ENCODE peak calls at places on chromosomes 1 and 21, in seven cellular contexts. C is fibroblast of mammary gland, E is psoas muscle, A is fibroblast of villous mesenchyme, O is cardiac muscle cell, Z is fibroblast of lung, T is cardiac fibroblast. F is an unnamed sample.

GRCh38 chr21:39149882-39150281 is 33.4 kb downstream of the PSMG1 start:
- DNase-seq in C (no peak), E (no peak), T (no peak), O (no peak), A (no peak), Z (no peak), F (no peak)

GRCh38 chr1:72419229-72419628 is 136.9 kb upstream of the NEGR1 start:
- DNase-seq in T (no peak), A (no peak), O (no peak), E (no peak), Z (no peak), C (no peak), F (no peak)

GRCh38 chr1:97758589-97759057 is 162.2 kb downstream of the DPYD start:
- DNase-seq in T (no peak), A (no peak), C (no peak), E (no peak), Z (peak), O (no peak), F (no peak)

GRCh38 chr1:117181630-117182041 is 29.1 kb downstream of the VTCN1 start:
- DNase-seq in O (no peak), T (no peak), Z (no peak), A (no peak), C (no peak), E (no peak), F (no peak)

GRCh38 chr1:119865607-119866006 is 30.7 kb downstream of the ADAM30 start:
- DNase-seq in Z (peak), O (no peak), T (peak), C (peak), E (no peak), A (peak), F (no peak)

GRCh38 chr1:246213947-246214346 is 293.1 kb downstream of the SMYD3 start:
- DNase-seq in Z (no peak), C (no peak), A (no peak), E (no peak), T (no peak), O (no peak), F (no peak)

GRCh38 chr1:225498539-225499135 is 70.8 kb upstream of the LBR start:
- DNase-seq in Z (peak), E (no peak), O (no peak), A (peak), C (peak), T (peak), F (no peak)

GRCh38 chr1:53385276-53385932 is 57.5 kb upstream of the LRP8 start:
- DNase-seq in C (no peak), E (peak), T (no peak), O (no peak), Z (no peak), A (no peak), F (no peak)

GRCh38 chr1:30323841-30324240 is 399.5 kb downstream of the MATN1 start:
- DNase-seq in E (no peak), T (no peak), A (no peak), Z (no peak), O (no peak), C (no peak), F (no peak)

GRCh38 chr1:33256335-33256700 is at the start of gene ZNF362:
- DNase-seq in Z (peak), A (peak), T (peak), O (peak), E (peak), C (peak), F (peak)

GRCh38 chr1:2555634-2556276 is 416 bp upstream of the TNFRSF14 start:
- DNase-seq in O (no peak), T (peak), E (peak), Z (peak), A (peak), C (peak), F (no peak)

GRCh38 chr1:168734271-168734670 is 5.3 kb upstream of the DPT start:
- DNase-seq in Z (no peak), A (no peak), C (peak), O (no peak), E (no peak), T (no peak), F (no peak)

DNA sequence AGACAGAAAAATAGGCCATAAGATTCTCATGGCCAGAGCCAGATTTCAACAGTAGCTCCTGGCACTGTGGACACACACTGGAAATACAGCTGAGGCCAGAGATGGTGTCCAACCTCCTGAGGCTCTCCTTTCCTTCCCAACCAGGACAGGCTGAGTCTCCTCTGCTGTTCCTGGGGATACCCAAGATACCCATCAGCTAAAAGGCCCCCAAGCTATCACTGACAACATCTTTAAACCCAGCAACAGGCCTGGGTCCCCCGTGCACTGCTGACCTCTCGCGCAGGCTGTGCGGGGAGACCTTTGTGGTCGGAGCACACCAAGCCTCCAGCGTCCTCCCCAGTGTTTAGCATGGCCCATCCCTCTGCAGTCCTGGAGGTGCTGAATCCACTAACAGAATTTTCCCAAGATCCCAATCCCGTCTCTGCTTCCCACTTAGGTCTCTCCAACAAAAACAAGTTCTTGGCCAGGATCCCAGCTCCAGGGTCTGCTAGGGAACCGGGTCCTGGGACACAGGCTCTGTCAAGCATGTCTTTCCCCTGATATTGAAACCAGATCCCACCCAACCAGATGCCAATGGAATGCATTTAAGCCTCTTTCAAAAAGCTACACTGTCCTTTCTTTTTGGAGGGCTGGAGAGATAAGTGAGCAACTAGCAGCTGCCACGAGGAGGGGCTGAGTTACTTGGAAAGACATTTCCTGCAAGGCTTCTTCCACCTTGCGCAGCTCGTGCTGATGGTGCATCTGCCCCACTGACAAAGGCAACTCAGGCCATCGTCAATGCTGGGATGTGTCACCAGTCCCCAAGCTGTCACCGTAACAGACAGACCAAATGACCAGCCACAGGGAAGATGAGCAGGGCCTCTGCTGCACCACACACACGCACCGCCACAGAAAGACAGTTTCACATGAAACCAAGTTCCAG is 73.2 kb downstream of the BCAR3 start:
- DNase-seq in T (no peak), Z (peak), O (no peak), E (no peak), C (peak), A (peak), F (no peak)
- H3K4me3 ChIP-seq in T (no peak), Z (no peak), O (no peak), E (no peak), C (no peak), A (no peak), F (no peak)

GRCh38 chr1:230798187-230798484 is 50.9 kb downstream of the CAPN9 start:
- DNase-seq in E (no peak), Z (no peak), T (no peak), C (no peak), O (no peak), A (no peak), F (no peak)
- TF ChIP-seq CTCF in E (no peak), Z (no peak), T (no peak), C (no peak), O (no peak), A (no peak), F (no peak)

DNA sequence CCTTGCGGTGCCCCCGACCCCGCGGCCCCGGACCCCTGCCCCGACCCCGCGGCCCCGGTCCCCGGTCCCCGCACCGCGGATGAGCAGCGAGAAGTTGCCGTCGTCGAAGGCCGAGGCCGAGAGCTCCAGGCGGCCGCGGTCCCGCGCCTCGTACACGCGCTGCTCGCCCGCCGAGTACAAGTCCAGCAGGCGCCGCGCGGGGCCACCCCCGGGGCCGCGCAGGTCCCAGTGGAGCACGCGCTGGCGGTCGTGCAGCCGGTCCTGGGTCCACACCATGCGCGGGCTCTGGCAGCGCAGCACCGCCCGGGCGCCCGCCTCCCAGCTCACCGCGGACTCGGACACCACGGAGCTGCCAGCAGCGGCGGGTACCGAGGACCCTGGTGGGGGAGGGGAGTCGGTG is 3.0 kb downstream of the MXRA8 start:
- DNase-seq in O (peak), C (peak), E (peak), A (peak), Z (peak), T (no peak), F (no peak)
- H3K4me3 ChIP-seq in O (peak), C (no peak), E (peak), A (no peak), Z (no peak), T (no peak), F (peak)

GRCh38 chr1:214551052-214551435 is 358 bp downstream of the PTPN14 start:
- DNase-seq in A (no peak), Z (no peak), O (peak), E (peak), T (peak), C (no peak), F (no peak)

GRCh38 chr1:214553142-214553710 is 1.8 kb upstream of the PTPN14 start:
- DNase-seq in C (no peak), Z (no peak), E (no peak), A (no peak), T (no peak), O (no peak), F (no peak)

GRCh38 chr1:214550339-214551051 is 907 bp downstream of the PTPN14 start:
- DNase-seq in A (peak), Z (no peak), C (no peak), T (peak), O (no peak), E (no peak), F (no peak)

GRCh38 chr1:214552174-214552608 is 789 bp upstream of the PTPN14 start:
- DNase-seq in C (peak), O (peak), T (peak), E (peak), A (peak), Z (peak), F (peak)

DNA sequence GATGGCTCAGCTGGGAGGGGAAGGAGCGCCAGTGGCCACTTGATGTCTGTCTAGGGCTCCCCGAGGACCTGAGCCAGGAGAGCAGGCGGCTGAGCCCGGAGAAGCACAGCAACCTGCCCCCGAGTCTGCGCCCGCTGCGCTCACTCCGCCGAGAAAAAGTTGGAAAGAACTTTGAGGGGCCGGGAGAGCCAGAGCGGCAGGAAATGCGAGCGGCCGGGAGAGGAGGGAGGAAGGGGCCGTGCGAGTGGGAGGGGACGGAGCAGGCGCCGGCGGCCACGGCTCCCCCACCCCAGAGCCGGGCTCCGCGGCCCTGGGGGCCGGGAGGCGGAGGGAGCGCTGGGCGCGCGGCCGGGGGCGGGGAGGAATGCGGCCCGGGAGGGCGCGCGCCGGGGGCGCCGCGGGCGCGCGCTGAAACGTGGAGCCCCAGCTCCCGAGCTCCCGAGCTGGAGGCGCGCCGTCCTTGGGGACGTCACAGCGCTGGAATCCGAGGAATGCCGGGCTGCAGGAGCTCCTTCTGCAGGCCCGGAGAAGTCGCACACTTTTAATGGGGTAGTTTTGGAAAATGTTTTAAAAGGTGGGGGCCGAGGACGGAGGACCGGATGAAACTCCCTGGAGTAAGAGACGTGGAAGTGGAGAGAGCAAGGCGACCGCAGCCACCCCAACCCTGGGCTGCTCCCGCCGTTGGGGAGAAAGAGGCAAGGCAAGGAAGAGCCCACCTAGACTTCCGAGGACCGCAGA is at the start of gene PTPN14:
- DNase-seq in T (peak), Z (peak), C (peak), E (peak), A (peak), O (peak), F (peak)
- TF ChIP-seq CTCF in T (peak), Z (peak), C (peak), E (peak), A (peak), O (peak), F (peak)

GRCh38 chr1:9238550-9238949 is 4.0 kb downstream of the H6PD start:
- DNase-seq in Z (peak), O (no peak), T (no peak), E (no peak), A (peak), C (peak), F (peak)
- H3K4me3 ChIP-seq in Z (no peak), O (no peak), T (no peak), E (peak), A (no peak), C (no peak), F (no peak)

DNA sequence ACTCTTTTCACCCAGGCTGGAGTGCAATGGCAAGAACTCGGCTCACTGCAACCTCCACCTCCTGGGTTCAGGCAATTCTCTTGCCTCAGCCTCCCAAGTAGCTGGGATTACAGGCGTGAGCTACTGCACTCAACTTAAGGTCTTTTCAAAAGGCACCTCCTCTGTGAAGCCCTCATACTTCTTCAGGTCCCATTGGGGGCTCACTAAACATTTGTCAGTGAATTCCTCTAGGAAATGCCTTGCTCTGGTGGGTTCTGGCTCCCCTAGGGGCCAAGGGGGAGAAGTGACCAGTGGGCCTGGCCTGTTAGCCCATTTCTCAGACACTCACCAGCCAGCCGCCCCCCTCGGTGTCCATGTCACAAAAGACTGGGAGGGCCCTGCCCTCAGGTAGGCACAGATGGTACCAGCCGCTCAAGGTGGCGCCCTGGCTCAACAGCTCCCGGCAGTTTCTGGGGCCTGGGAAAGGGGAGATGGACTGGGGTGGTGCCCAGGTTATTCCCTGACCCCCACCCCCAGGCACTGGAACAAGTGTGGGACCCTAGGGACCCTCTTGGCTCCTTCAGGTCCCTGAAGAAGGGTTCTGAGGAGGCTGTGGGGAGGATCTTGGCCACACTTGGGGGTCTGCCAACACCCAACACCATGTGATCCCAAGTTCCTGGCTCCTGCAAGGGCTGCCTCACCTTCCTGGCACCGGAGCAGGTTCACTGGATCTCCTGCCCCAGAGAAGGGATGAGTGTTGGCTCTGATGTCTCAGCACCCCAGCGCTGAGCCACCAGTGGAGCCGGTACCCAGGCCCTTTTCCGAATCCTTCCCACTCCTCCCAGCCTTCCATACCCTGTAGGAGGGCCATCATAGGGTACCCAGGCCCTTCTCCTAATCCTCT is 1.6 kb downstream of the FCN3 start:
- DNase-seq in A (no peak), Z (no peak), T (no peak), E (no peak), C (no peak), O (no peak), F (no peak)
- TF ChIP-seq CTCF in A (peak), Z (peak), T (peak), E (no peak), C (peak), O (peak), F (peak)

F was measured in brain microvascular endothelial cell.